ENCODE peak calls at places on chromosome 21, in seven cellular contexts. H is sigmoid colon; Z is DND-41; W is epithelial cell of esophagus; N is CD4-positive, alpha-beta T cell; T is K562; U is lower lobe of right lung. F is an unnamed sample.

GRCh38 chr21:24204641-24205040 is 1402.6 kb downstream of the MRPL39 start:
- DNase-seq in H (no peak), Z (no peak), W (no peak), N (no peak), T (no peak), U (no peak), F (no peak)

GRCh38 chr21:42834730-42835191 is 44.6 kb downstream of the WDR4 start:
- DNase-seq in H (peak), Z (no peak), W (no peak), N (no peak), T (peak), U (no peak), F (no peak)

GRCh38 chr21:30676737-30677136 is 34.1 kb downstream of the KRTAP20-3 start:
- DNase-seq in H (no peak), Z (no peak), W (peak), N (no peak), T (no peak), U (no peak), F (no peak)

GRCh38 chr21:16983425-16983824 is 529.4 kb upstream of the CXADR start:
- DNase-seq in H (no peak), Z (no peak), W (no peak), N (no peak), T (no peak), U (no peak), F (no peak)

GRCh38 chr21:44815852-44816628 is 1.8 kb downstream of the SUMO3 start:
- DNase-seq in H (peak), Z (no peak), W (no peak), N (no peak), T (no peak), U (no peak), F (no peak)

GRCh38 chr21:44706026-44706705 is 5.2 kb downstream of the TSPEAR start:
- DNase-seq in H (no peak), Z (no peak), W (no peak), N (no peak), T (no peak), U (no peak), F (no peak)

GRCh38 chr21:45244799-45245340 is 42.8 kb downstream of the POFUT2 start:
- DNase-seq in H (no peak), Z (no peak), W (no peak), N (no peak), T (no peak), U (no peak), F (no peak)

GRCh38 chr21:42554251-42554937 is 40.7 kb downstream of the SLC37A1 start:
- DNase-seq in H (peak), Z (no peak), W (no peak), N (no peak), T (no peak), U (no peak), F (no peak)

GRCh38 chr21:29114765-29115164 is 15.7 kb upstream of the MAP3K7CL start:
- DNase-seq in H (no peak), Z (no peak), W (peak), N (no peak), T (no peak), U (no peak), F (peak)

GRCh38 chr21:16116067-16116466 is 386.3 kb downstream of the USP25 start:
- DNase-seq in H (no peak), Z (no peak), W (no peak), N (no peak), T (no peak), U (no peak), F (no peak)

DNA sequence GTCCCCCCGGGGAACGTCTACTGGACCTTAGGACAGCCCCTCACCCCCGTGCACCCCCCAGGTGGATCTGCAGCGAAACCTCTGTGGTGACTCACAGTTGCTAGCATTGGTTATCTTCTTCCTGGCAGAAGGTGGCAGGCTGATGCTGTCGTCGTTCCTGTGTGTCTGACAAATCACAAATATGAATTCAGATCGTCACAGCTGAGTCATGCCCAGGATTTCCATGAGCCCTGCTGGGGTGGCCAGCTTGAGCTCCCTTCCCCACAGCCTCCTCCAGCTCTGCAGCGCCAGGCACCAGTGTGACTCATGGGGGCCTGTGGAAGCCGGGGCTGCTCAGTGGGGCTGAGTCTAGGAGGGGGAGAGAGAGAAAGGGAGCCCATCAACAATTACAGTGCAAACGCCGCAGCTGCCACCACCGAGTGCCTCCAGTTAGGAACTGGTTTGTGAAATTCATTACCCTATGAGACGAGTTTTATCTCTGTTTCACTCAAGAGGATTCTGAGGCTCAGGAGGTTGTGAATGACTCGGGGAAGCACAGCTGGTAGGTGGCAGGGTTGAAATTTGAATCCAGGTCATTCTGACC is 197.9 kb downstream of the DYRK1A start:
- DNase-seq in H (peak), Z (peak), W (peak), N (peak), T (peak), U (peak), F (peak)
- TF ChIP-seq CTCF in H (no peak), Z (peak), W (peak), N (peak), T (peak), U (no peak), F (no peak)

GRCh38 chr21:34545079-34545884 is 33.3 kb upstream of the KCNE1 start:
- DNase-seq in H (peak), Z (no peak), W (peak), N (no peak), T (no peak), U (peak), F (peak)

GRCh38 chr21:34548782-34549376 is 36.9 kb upstream of the KCNE1 start:
- DNase-seq in H (no peak), Z (no peak), W (peak), N (no peak), T (no peak), U (no peak), F (no peak)

GRCh38 chr21:34543017-34543416 is 31.0 kb upstream of the KCNE1 start:
- DNase-seq in H (no peak), Z (no peak), W (no peak), N (no peak), T (no peak), U (no peak), F (no peak)

GRCh38 chr21:34546556-34546955 is 34.5 kb upstream of the KCNE1 start:
- DNase-seq in H (no peak), Z (no peak), W (no peak), N (no peak), T (no peak), U (no peak), F (no peak)

GRCh38 chr21:34544032-34544496 is 32.1 kb upstream of the KCNE1 start:
- DNase-seq in H (no peak), Z (peak), W (peak), N (peak), T (peak), U (peak), F (peak)
- TF ChIP-seq CTCF in H (peak), Z (peak), W (peak), N (no peak), T (peak), U (peak), F (peak)

GRCh38 chr21:32260130-32260529 is 18.7 kb downstream of the MIS18A start:
- DNase-seq in H (no peak), Z (no peak), W (no peak), N (no peak), T (no peak), U (no peak), F (no peak)

GRCh38 chr21:32253215-32253641 is 25.6 kb downstream of the MIS18A start:
- DNase-seq in H (peak), Z (no peak), W (no peak), N (no peak), T (no peak), U (no peak), F (peak)

GRCh38 chr21:32257952-32258785 is 20.7 kb downstream of the MIS18A start:
- DNase-seq in H (peak), Z (peak), W (peak), N (no peak), T (peak), U (peak), F (peak)

GRCh38 chr21:32256226-32256625 is 22.6 kb downstream of the MIS18A start:
- DNase-seq in H (no peak), Z (no peak), W (no peak), N (no peak), T (no peak), U (no peak), F (no peak)

GRCh38 chr21:32256873-32257620 is 21.8 kb downstream of the MIS18A start:
- DNase-seq in H (peak), Z (no peak), W (peak), N (no peak), T (no peak), U (no peak), F (peak)
- TF ChIP-seq CTCF in H (no peak), Z (no peak), W (no peak), N (no peak), T (no peak), U (no peak), F (no peak)

GRCh38 chr21:41374867-41375533 is 13.2 kb downstream of the MX2 start:
- DNase-seq in H (no peak), Z (peak), W (peak), N (no peak), T (no peak), U (no peak), F (no peak)

GRCh38 chr21:41375875-41376274 is 14.0 kb downstream of the MX2 start:
- DNase-seq in H (no peak), Z (no peak), W (no peak), N (no peak), T (no peak), U (no peak), F (no peak)

GRCh38 chr21:41373769-41374168 is 11.9 kb downstream of the MX2 start:
- DNase-seq in H (no peak), Z (peak), W (no peak), N (no peak), T (no peak), U (no peak), F (no peak)

GRCh38 chr21:41373253-41373652 is 11.4 kb downstream of the MX2 start:
- DNase-seq in H (no peak), Z (no peak), W (no peak), N (no peak), T (no peak), U (no peak), F (no peak)

GRCh38 chr21:41374177-41374712 is 12.4 kb downstream of the MX2 start:
- DNase-seq in H (peak), Z (no peak), W (no peak), N (no peak), T (no peak), U (no peak), F (no peak)
- TF ChIP-seq CTCF in H (no peak), Z (no peak), W (no peak), N (no peak), T (no peak), U (no peak), F (no peak)

GRCh38 chr21:35779690-35780570 is 280.4 kb downstream of the SETD4 start:
- DNase-seq in H (no peak), Z (no peak), W (peak), N (no peak), T (no peak), U (no peak), F (peak)

GRCh38 chr21:35777081-35777480 is 283.2 kb downstream of the SETD4 start:
- DNase-seq in H (no peak), Z (no peak), W (no peak), N (no peak), T (no peak), U (no peak), F (no peak)

GRCh38 chr21:35780983-35781382 is 279.3 kb downstream of the SETD4 start:
- DNase-seq in H (no peak), Z (no peak), W (no peak), N (no peak), T (no peak), U (no peak), F (no peak)

GRCh38 chr21:35775778-35776515 is 284.4 kb downstream of the SETD4 start:
- DNase-seq in H (no peak), Z (no peak), W (peak), N (no peak), T (no peak), U (no peak), F (no peak)

DNA sequence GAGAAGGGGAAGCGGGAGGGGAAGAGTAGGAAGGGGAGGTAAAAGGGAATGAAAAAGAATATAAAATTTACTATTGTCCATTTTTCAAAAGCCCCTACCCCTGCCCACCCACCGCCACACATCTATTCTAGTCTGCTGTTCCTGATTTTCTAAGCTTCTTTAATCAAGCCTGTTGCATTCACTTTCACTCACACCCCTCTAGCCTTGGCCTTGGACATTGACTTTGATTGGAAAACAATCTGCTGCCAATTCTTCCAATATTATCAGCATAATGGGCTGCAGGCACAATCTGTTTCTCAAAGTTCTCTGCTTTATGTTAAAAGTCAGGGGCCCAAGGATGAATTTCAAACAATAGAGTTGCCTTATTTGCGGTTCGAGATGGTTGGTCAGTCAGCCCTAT is 281.2 kb downstream of the SETD4 start:
- DNase-seq in H (no peak), Z (no peak), W (no peak), N (no peak), T (no peak), U (no peak), F (no peak)
- TF ChIP-seq CTCF in H (no peak), Z (no peak), W (no peak), N (no peak), T (no peak), U (no peak), F (no peak)

F was measured in fibroblast of lung.